ENCODE peak calls at places on chromosome 13, in seven cellular contexts. F is AG09319, A is PC-9, P is choroid plexus epithelial cell, X is lower leg skin, V is osteocyte, U is fibroblast of lung. K is an unnamed sample.

GRCh38 chr13:101649490-101650126 is 197.1 kb downstream of the ITGBL1 start:
- DNase-seq in U (peak; percentile 81), F (peak; percentile 52), X (no peak), P (peak; percentile 95), A (no peak), V (no peak), K (no peak)

GRCh38 chr13:24860775-24861174 is 96.8 kb downstream of the RNF17 start:
- DNase-seq in P (no peak), X (no peak), F (no peak), A (no peak), V (no peak), U (no peak), K (no peak)

GRCh38 chr13:37618554-37618953 is 20.0 kb upstream of the POSTN start:
- DNase-seq in V (no peak), U (peak; percentile 92), X (no peak), P (peak; percentile 89), F (no peak), A (no peak), K (no peak)

GRCh38 chr13:114015608-114016295 is 41.9 kb upstream of the C13orf46 start:
- DNase-seq in U (no peak), P (peak; percentile 32), A (peak; percentile 83), V (no peak), F (no peak), X (peak; percentile 95), K (peak; percentile 50)

GRCh38 chr13:52765991-52766390 is 26.4 kb upstream of the CNMD start:
- DNase-seq in X (no peak), F (no peak), P (no peak), U (no peak), A (no peak), V (no peak), K (no peak)

GRCh38 chr13:49454388-49455015 is 10.4 kb downstream of the SETDB2 start:
- DNase-seq in F (no peak), A (no peak), X (no peak), U (peak; percentile 68), P (peak; percentile 85), V (no peak), K (no peak)

GRCh38 chr13:27791146-27791900 is 960 bp upstream of the GSX1 start:
- DNase-seq in P (no peak), V (no peak), F (no peak), A (no peak), X (peak; percentile 80), U (no peak), K (no peak)

GRCh38 chr13:37106642-37107041 is 1.2 kb upstream of the CSNK1A1L start:
- DNase-seq in V (no peak), A (no peak), X (no peak), P (peak; percentile 69), U (no peak), F (no peak), K (no peak)

GRCh38 chr13:38830442-38831045 is 143.7 kb downstream of the FREM2 start:
- DNase-seq in F (no peak), U (no peak), A (no peak), P (no peak), V (no peak), X (no peak), K (no peak)

GRCh38 chr13:38888309-38888708 is 102.3 kb downstream of the STOML3 start:
- DNase-seq in X (no peak), P (peak; percentile 52), U (peak; percentile 79), V (no peak), A (no peak), F (no peak), K (no peak)

GRCh38 chr13:98143601-98144500 is 957 bp downstream of the FARP1 start:
- DNase-seq in F (no peak), U (peak; percentile 52), P (peak; percentile 57), V (no peak), X (peak; percentile 85), A (peak; percentile 15), K (peak; percentile 45)

DNA sequence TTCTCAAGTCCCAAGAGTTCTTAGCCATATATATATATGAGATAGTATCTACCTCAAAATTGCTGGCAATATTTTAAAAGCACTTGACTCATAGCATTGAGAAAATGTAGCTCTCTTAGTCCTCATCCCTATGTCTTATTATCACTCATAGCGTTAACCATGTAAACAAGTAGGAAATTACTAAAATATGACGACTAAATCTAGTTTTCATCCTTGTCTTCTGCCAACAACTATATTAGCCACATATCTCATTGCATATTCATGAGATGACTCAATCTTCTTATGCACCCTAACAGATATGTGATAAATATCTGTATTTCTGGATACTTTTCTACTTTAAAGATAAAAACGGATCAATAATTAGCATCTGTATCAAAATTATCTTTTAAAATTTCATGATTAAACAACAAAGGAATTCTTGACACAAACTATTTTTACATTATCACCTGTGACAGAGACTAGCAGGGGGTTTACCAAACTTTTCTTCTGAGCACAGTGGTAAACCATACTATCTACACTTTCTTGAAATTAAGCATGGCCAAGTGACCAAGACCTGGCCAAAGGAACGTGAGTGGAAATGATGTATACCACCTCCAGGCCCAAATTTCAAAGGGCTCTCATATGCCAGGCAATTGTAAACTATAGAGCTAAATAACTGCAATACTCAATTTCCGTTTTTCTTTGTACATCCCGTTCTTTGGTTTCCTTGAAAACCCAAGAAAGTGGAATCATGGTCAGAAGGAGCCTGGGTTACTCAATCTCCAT is 45.7 kb downstream of the ZC3H13 start:
- DNase-seq in U (peak; percentile 53), A (no peak), F (no peak), V (no peak), P (no peak), X (no peak), K (no peak)
- TF ChIP-seq CTCF in U (no peak), A (no peak), F (no peak), V (no peak), P (no peak), X (no peak), K (no peak)

GRCh38 chr13:95300625-95301134 is 571 bp downstream of the ABCC4 start:
- DNase-seq in U (peak; percentile 51), V (no peak), A (peak; percentile 54), P (peak; percentile 35), F (no peak), X (peak; percentile 87), K (peak; percentile 41)
- TF ChIP-seq CTCF in U (peak; percentile 26), V (peak; percentile 28), A (no peak), P (peak; percentile 27), F (peak; percentile 38), X (no peak), K (peak; percentile 35)

DNA sequence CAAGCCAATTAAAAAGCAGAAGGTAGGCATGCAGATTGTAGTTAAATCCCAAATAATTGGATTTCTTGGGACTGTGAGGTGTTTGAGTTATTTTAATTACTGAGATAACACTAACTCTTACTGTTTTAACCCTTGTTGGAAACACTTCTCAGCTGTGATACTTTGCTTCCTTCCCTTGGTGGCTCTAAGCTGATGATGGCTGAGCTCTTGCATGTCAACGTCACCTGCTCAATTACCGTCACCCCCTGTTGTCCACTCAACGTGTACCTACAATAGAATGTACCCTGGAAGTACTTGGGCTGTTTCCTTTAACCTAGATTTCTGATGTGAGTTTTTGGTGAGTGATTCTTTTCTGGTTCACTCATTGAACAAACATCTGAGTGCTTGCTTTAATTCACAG is 303.4 kb downstream of the SLC7A1 start:
- DNase-seq in A (no peak), V (no peak), P (no peak), X (no peak), F (no peak), U (no peak), K (no peak)
- TF ChIP-seq CTCF in A (no peak), V (no peak), P (no peak), X (no peak), F (no peak), U (no peak), K (no peak)

GRCh38 chr13:110925023-110925608 is 10.2 kb upstream of the ANKRD10 start:
- DNase-seq in F (no peak), X (no peak), V (peak; percentile 34), A (no peak), U (no peak), P (peak; percentile 26), K (no peak)
- TF ChIP-seq CTCF in F (no peak), X (no peak), V (peak; percentile 39), A (no peak), U (peak; percentile 14), P (no peak), K (peak; percentile 27)

DNA sequence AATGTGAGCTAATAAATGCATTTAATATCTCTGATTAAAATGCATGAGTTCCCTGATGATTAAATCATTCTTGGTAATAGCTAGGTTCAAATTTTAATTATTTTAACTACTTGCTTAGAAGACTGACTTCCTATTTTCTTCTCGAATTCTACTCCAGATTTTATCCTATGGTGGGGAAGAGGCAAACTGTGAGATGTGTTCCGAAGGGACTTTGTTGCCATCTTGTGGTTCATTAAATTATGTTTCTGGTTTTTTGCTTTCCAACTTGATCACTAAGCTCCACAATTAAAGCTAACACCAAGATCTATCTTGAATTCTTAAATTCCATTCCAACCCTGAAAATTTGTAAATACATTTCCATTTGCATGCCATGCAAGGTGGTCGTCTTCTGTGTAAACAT is 538.4 kb upstream of the PCDH20 start:
- DNase-seq in P (peak; percentile 40), X (no peak), V (no peak), F (no peak), U (peak; percentile 5), A (no peak), K (no peak)
- TF ChIP-seq CTCF in P (peak; percentile 38), X (no peak), V (peak; percentile 67), F (no peak), U (no peak), A (peak; percentile 55), K (peak; percentile 11)